ENCODE peak calls at places on chromosome 10, in seven cellular contexts. One of them, this sample, is unnamed.

GRCh38 chr10:4498763-4499251 is 327.2 kb upstream of the AKR1E2 start:
- DNase-seq in Kasumi-1: no peak
- DNase-seq in left ventricle myocardium inferior: no peak
- DNase-seq in activated CD4-positive, alpha-beta T cell treated with anti-CD3 and anti-CD28 coated beads, Interleukin-2, amount 50 U/mL, for 48 hours: no peak
- DNase-seq in caudate nucleus: no peak
- DNase-seq in epithelial cell of esophagus: peak; percentile 46
- DNase-seq in stromal cell of bone marrow: peak; percentile 85
- DNase-seq in this sample: no peak

GRCh38 chr10:50224330-50224952 is 26.9 kb downstream of the ASAH2 start:
- DNase-seq in Kasumi-1: peak; percentile 97
- DNase-seq in left ventricle myocardium inferior: no peak
- DNase-seq in activated CD4-positive, alpha-beta T cell treated with anti-CD3 and anti-CD28 coated beads, Interleukin-2, amount 50 U/mL, for 48 hours: peak; percentile 27
- DNase-seq in caudate nucleus: no peak
- DNase-seq in epithelial cell of esophagus: peak; percentile 91
- DNase-seq in stromal cell of bone marrow: peak; percentile 50
- DNase-seq in this sample: no peak

GRCh38 chr10:80277567-80278250 is 11.7 kb downstream of the MAT1A start:
- DNase-seq in Kasumi-1: no peak
- DNase-seq in left ventricle myocardium inferior: no peak
- DNase-seq in activated CD4-positive, alpha-beta T cell treated with anti-CD3 and anti-CD28 coated beads, Interleukin-2, amount 50 U/mL, for 48 hours: no peak
- DNase-seq in caudate nucleus: no peak
- DNase-seq in epithelial cell of esophagus: no peak
- DNase-seq in stromal cell of bone marrow: no peak
- DNase-seq in this sample: no peak

GRCh38 chr10:14072541-14072940 is 258.2 kb downstream of the FRMD4A start:
- DNase-seq in Kasumi-1: no peak
- DNase-seq in left ventricle myocardium inferior: no peak
- DNase-seq in activated CD4-positive, alpha-beta T cell treated with anti-CD3 and anti-CD28 coated beads, Interleukin-2, amount 50 U/mL, for 48 hours: no peak
- DNase-seq in caudate nucleus: no peak
- DNase-seq in epithelial cell of esophagus: no peak
- DNase-seq in stromal cell of bone marrow: no peak
- DNase-seq in this sample: no peak

GRCh38 chr10:7260412-7260900 is 150.4 kb downstream of the SFMBT2 start:
- DNase-seq in Kasumi-1: peak; percentile 97
- DNase-seq in left ventricle myocardium inferior: peak; percentile 56
- DNase-seq in activated CD4-positive, alpha-beta T cell treated with anti-CD3 and anti-CD28 coated beads, Interleukin-2, amount 50 U/mL, for 48 hours: no peak
- DNase-seq in caudate nucleus: no peak
- DNase-seq in epithelial cell of esophagus: peak; percentile 54
- DNase-seq in stromal cell of bone marrow: peak; percentile 44
- DNase-seq in this sample: peak; percentile 67

GRCh38 chr10:108230478-108231170 is 1066.1 kb upstream of the SORCS1 start:
- DNase-seq in Kasumi-1: no peak
- DNase-seq in left ventricle myocardium inferior: no peak
- DNase-seq in activated CD4-positive, alpha-beta T cell treated with anti-CD3 and anti-CD28 coated beads, Interleukin-2, amount 50 U/mL, for 48 hours: no peak
- DNase-seq in caudate nucleus: no peak
- DNase-seq in epithelial cell of esophagus: no peak
- DNase-seq in stromal cell of bone marrow: no peak
- DNase-seq in this sample: no peak

GRCh38 chr10:31808258-31809218 is 120.1 kb downstream of the ARHGAP12 start:
- DNase-seq in Kasumi-1: peak; percentile 87
- DNase-seq in left ventricle myocardium inferior: no peak
- DNase-seq in activated CD4-positive, alpha-beta T cell treated with anti-CD3 and anti-CD28 coated beads, Interleukin-2, amount 50 U/mL, for 48 hours: peak; percentile 24
- DNase-seq in caudate nucleus: no peak
- DNase-seq in epithelial cell of esophagus: peak; percentile 52
- DNase-seq in stromal cell of bone marrow: peak; percentile 64
- DNase-seq in this sample: no peak

GRCh38 chr10:20004087-20004523 is 187.9 kb downstream of the PLXDC2 start:
- DNase-seq in Kasumi-1: peak; percentile 61
- DNase-seq in left ventricle myocardium inferior: peak; percentile 57
- DNase-seq in activated CD4-positive, alpha-beta T cell treated with anti-CD3 and anti-CD28 coated beads, Interleukin-2, amount 50 U/mL, for 48 hours: no peak
- DNase-seq in caudate nucleus: no peak
- DNase-seq in epithelial cell of esophagus: peak; percentile 27
- DNase-seq in stromal cell of bone marrow: no peak
- DNase-seq in this sample: peak; percentile 80

GRCh38 chr10:83432296-83433045 is 706.8 kb upstream of the GHITM start:
- DNase-seq in Kasumi-1: no peak
- DNase-seq in left ventricle myocardium inferior: no peak
- DNase-seq in activated CD4-positive, alpha-beta T cell treated with anti-CD3 and anti-CD28 coated beads, Interleukin-2, amount 50 U/mL, for 48 hours: no peak
- DNase-seq in caudate nucleus: no peak
- DNase-seq in epithelial cell of esophagus: no peak
- DNase-seq in stromal cell of bone marrow: no peak
- DNase-seq in this sample: no peak

GRCh38 chr10:12719365-12719764 is 282.1 kb downstream of the CCDC3 start:
- DNase-seq in Kasumi-1: no peak
- DNase-seq in left ventricle myocardium inferior: no peak
- DNase-seq in activated CD4-positive, alpha-beta T cell treated with anti-CD3 and anti-CD28 coated beads, Interleukin-2, amount 50 U/mL, for 48 hours: peak; percentile 46
- DNase-seq in caudate nucleus: no peak
- DNase-seq in epithelial cell of esophagus: peak; percentile 89
- DNase-seq in stromal cell of bone marrow: peak; percentile 63
- DNase-seq in this sample: peak; percentile 82

GRCh38 chr10:109593686-109594085 is 329.6 kb downstream of the XPNPEP1 start:
- DNase-seq in Kasumi-1: no peak
- DNase-seq in left ventricle myocardium inferior: no peak
- DNase-seq in activated CD4-positive, alpha-beta T cell treated with anti-CD3 and anti-CD28 coated beads, Interleukin-2, amount 50 U/mL, for 48 hours: no peak
- DNase-seq in caudate nucleus: no peak
- DNase-seq in epithelial cell of esophagus: no peak
- DNase-seq in stromal cell of bone marrow: no peak
- DNase-seq in this sample: no peak

GRCh38 chr10:35219906-35220890 is 93.6 kb downstream of the CREM start:
- DNase-seq in Kasumi-1: no peak
- DNase-seq in left ventricle myocardium inferior: no peak
- DNase-seq in activated CD4-positive, alpha-beta T cell treated with anti-CD3 and anti-CD28 coated beads, Interleukin-2, amount 50 U/mL, for 48 hours: no peak
- DNase-seq in caudate nucleus: no peak
- DNase-seq in epithelial cell of esophagus: no peak
- DNase-seq in stromal cell of bone marrow: no peak
- DNase-seq in this sample: no peak

GRCh38 chr10:26696786-26697162 is 727 bp upstream of the PDSS1 start:
- DNase-seq in Kasumi-1: peak; percentile 56
- DNase-seq in left ventricle myocardium inferior: no peak
- DNase-seq in activated CD4-positive, alpha-beta T cell treated with anti-CD3 and anti-CD28 coated beads, Interleukin-2, amount 50 U/mL, for 48 hours: no peak
- DNase-seq in caudate nucleus: no peak
- DNase-seq in epithelial cell of esophagus: peak; percentile 89
- DNase-seq in stromal cell of bone marrow: no peak
- DNase-seq in this sample: no peak

GRCh38 chr10:93992400-93993030 is 1.2 kb upstream of the PLCE1 start:
- DNase-seq in Kasumi-1: no peak
- DNase-seq in left ventricle myocardium inferior: no peak
- DNase-seq in activated CD4-positive, alpha-beta T cell treated with anti-CD3 and anti-CD28 coated beads, Interleukin-2, amount 50 U/mL, for 48 hours: no peak
- DNase-seq in caudate nucleus: no peak
- DNase-seq in epithelial cell of esophagus: no peak
- DNase-seq in stromal cell of bone marrow: no peak
- DNase-seq in this sample: no peak

GRCh38 chr10:70834448-70835151 is 18.9 kb downstream of the SGPL1 start:
- DNase-seq in Kasumi-1: peak; percentile 69
- DNase-seq in left ventricle myocardium inferior: no peak
- DNase-seq in activated CD4-positive, alpha-beta T cell treated with anti-CD3 and anti-CD28 coated beads, Interleukin-2, amount 50 U/mL, for 48 hours: no peak
- DNase-seq in caudate nucleus: no peak
- DNase-seq in epithelial cell of esophagus: no peak
- DNase-seq in stromal cell of bone marrow: no peak
- DNase-seq in this sample: no peak

GRCh38 chr10:79258894-79259293 is 88.4 kb upstream of the PPIF start:
- DNase-seq in Kasumi-1: no peak
- DNase-seq in left ventricle myocardium inferior: no peak
- DNase-seq in activated CD4-positive, alpha-beta T cell treated with anti-CD3 and anti-CD28 coated beads, Interleukin-2, amount 50 U/mL, for 48 hours: no peak
- DNase-seq in caudate nucleus: no peak
- DNase-seq in epithelial cell of esophagus: no peak
- DNase-seq in stromal cell of bone marrow: no peak
- DNase-seq in this sample: no peak

GRCh38 chr10:131657985-131658330 is 242.8 kb upstream of the PPP2R2D start:
- DNase-seq in Kasumi-1: no peak
- DNase-seq in left ventricle myocardium inferior: no peak
- DNase-seq in activated CD4-positive, alpha-beta T cell treated with anti-CD3 and anti-CD28 coated beads, Interleukin-2, amount 50 U/mL, for 48 hours: no peak
- DNase-seq in caudate nucleus: no peak
- DNase-seq in epithelial cell of esophagus: no peak
- DNase-seq in stromal cell of bone marrow: no peak
- DNase-seq in this sample: peak; percentile 27

GRCh38 chr10:120394446-120394845 is 62.6 kb upstream of the PLPP4 start:
- DNase-seq in Kasumi-1: no peak
- DNase-seq in left ventricle myocardium inferior: no peak
- DNase-seq in activated CD4-positive, alpha-beta T cell treated with anti-CD3 and anti-CD28 coated beads, Interleukin-2, amount 50 U/mL, for 48 hours: no peak
- DNase-seq in caudate nucleus: no peak
- DNase-seq in epithelial cell of esophagus: no peak
- DNase-seq in stromal cell of bone marrow: no peak
- DNase-seq in this sample: no peak

GRCh38 chr10:29658984-29659769 is 24.4 kb upstream of the SVIL start:
- DNase-seq in Kasumi-1: peak; percentile 96
- DNase-seq in left ventricle myocardium inferior: no peak
- DNase-seq in activated CD4-positive, alpha-beta T cell treated with anti-CD3 and anti-CD28 coated beads, Interleukin-2, amount 50 U/mL, for 48 hours: peak; percentile 66
- DNase-seq in caudate nucleus: no peak
- DNase-seq in epithelial cell of esophagus: peak; percentile 98
- DNase-seq in stromal cell of bone marrow: peak; percentile 98
- DNase-seq in this sample: peak; percentile 78

GRCh38 chr10:13272164-13272571 is 27.7 kb downstream of the PHYH start:
- DNase-seq in Kasumi-1: no peak
- DNase-seq in left ventricle myocardium inferior: peak; percentile 57
- DNase-seq in activated CD4-positive, alpha-beta T cell treated with anti-CD3 and anti-CD28 coated beads, Interleukin-2, amount 50 U/mL, for 48 hours: no peak
- DNase-seq in caudate nucleus: no peak
- DNase-seq in epithelial cell of esophagus: no peak
- DNase-seq in stromal cell of bone marrow: peak; percentile 12
- DNase-seq in this sample: no peak

GRCh38 chr10:73887038-73888015 is 13.0 kb upstream of the CAMK2G start:
- DNase-seq in Kasumi-1: no peak
- DNase-seq in left ventricle myocardium inferior: peak; percentile 79
- DNase-seq in activated CD4-positive, alpha-beta T cell treated with anti-CD3 and anti-CD28 coated beads, Interleukin-2, amount 50 U/mL, for 48 hours: no peak
- DNase-seq in caudate nucleus: no peak
- DNase-seq in epithelial cell of esophagus: peak; percentile 98
- DNase-seq in stromal cell of bone marrow: peak; percentile 90
- DNase-seq in this sample: peak; percentile 95

GRCh38 chr10:21751341-21752310 is 217.6 kb downstream of the MLLT10 start:
- DNase-seq in Kasumi-1: no peak
- DNase-seq in left ventricle myocardium inferior: no peak
- DNase-seq in activated CD4-positive, alpha-beta T cell treated with anti-CD3 and anti-CD28 coated beads, Interleukin-2, amount 50 U/mL, for 48 hours: no peak
- DNase-seq in caudate nucleus: no peak
- DNase-seq in epithelial cell of esophagus: no peak
- DNase-seq in stromal cell of bone marrow: no peak
- DNase-seq in this sample: no peak

GRCh38 chr10:91389636-91390512 is 20.3 kb upstream of the HECTD2 start:
- DNase-seq in Kasumi-1: peak; percentile 92
- DNase-seq in left ventricle myocardium inferior: no peak
- DNase-seq in activated CD4-positive, alpha-beta T cell treated with anti-CD3 and anti-CD28 coated beads, Interleukin-2, amount 50 U/mL, for 48 hours: no peak
- DNase-seq in caudate nucleus: no peak
- DNase-seq in epithelial cell of esophagus: peak; percentile 64
- DNase-seq in stromal cell of bone marrow: no peak
- DNase-seq in this sample: no peak

GRCh38 chr10:58385784-58386112 is 538 bp downstream of the TFAM start:
- DNase-seq in Kasumi-1: peak; percentile 48
- DNase-seq in left ventricle myocardium inferior: no peak
- DNase-seq in activated CD4-positive, alpha-beta T cell treated with anti-CD3 and anti-CD28 coated beads, Interleukin-2, amount 50 U/mL, for 48 hours: peak; percentile 44
- DNase-seq in caudate nucleus: no peak
- DNase-seq in epithelial cell of esophagus: peak; percentile 57
- DNase-seq in stromal cell of bone marrow: no peak
- DNase-seq in this sample: peak; percentile 67

GRCh38 chr10:112182808-112183328 is 697 bp downstream of the GPAM start:
- DNase-seq in Kasumi-1: no peak
- DNase-seq in left ventricle myocardium inferior: no peak
- DNase-seq in activated CD4-positive, alpha-beta T cell treated with anti-CD3 and anti-CD28 coated beads, Interleukin-2, amount 50 U/mL, for 48 hours: peak; percentile 7
- DNase-seq in caudate nucleus: no peak
- DNase-seq in epithelial cell of esophagus: no peak
- DNase-seq in stromal cell of bone marrow: no peak
- DNase-seq in this sample: no peak

GRCh38 chr10:110051487-110051886 is 43.7 kb downstream of the ADD3 start:
- DNase-seq in Kasumi-1: no peak
- DNase-seq in left ventricle myocardium inferior: no peak
- DNase-seq in activated CD4-positive, alpha-beta T cell treated with anti-CD3 and anti-CD28 coated beads, Interleukin-2, amount 50 U/mL, for 48 hours: no peak
- DNase-seq in caudate nucleus: no peak
- DNase-seq in epithelial cell of esophagus: no peak
- DNase-seq in stromal cell of bone marrow: no peak
- DNase-seq in this sample: no peak